ENCODE peak calls at places on chromosomes 3 and 15, in ten cellular contexts. E is GM04504; O is T-helper 17 cell; N is stimulated activated naive B cell treated with anti-CD40 and anti-IgM and Interleukin-4, amounts not matched to agents 10 μg/mL and 1 μg/mL and 100 μg/mL, for 72 hours; A is astrocyte of the cerebellum; C is neuronal stem cell; Z is IMR-90; W is NAMALWA; B is omental fat pad; T is mesenteric fat pad. R is an unnamed sample.
A peak's percentile ranks its signal among the peaks of the same experiment; 100 is the strongest.

GRCh38 chr3:186598108-186598784 is 14.6 kb upstream of the AHSG start:
- DNase-seq in E (no peak), O (no peak), N (no peak), A (peak; percentile 60), C (no peak), Z (peak; percentile 45), W (no peak), B (no peak), T (no peak), R (no peak)

GRCh38 chr3:136899622-136900158 is 37.7 kb downstream of the NCK1 start:
- DNase-seq in E (no peak), O (no peak), N (no peak), A (no peak), C (no peak), Z (peak; percentile 50), W (no peak), B (no peak), T (no peak), R (no peak)

GRCh38 chr3:139654637-139655365 is 23.0 kb downstream of the NMNAT3 start:
- DNase-seq in E (no peak), O (no peak), N (no peak), A (no peak), C (no peak), Z (no peak), W (no peak), B (no peak), T (no peak), R (no peak)

GRCh38 chr3:19264424-19264823 is 116.1 kb downstream of the KCNH8 start:
- DNase-seq in E (no peak), O (no peak), N (no peak), A (no peak), C (no peak), Z (no peak), W (no peak), B (no peak), T (no peak), R (no peak)

GRCh38 chr3:142844339-142844977 is 44.4 kb downstream of the PCOLCE2 start:
- DNase-seq in E (no peak), O (no peak), N (no peak), A (no peak), C (no peak), Z (peak; percentile 38), W (peak; percentile 80), B (no peak), T (no peak), R (peak; percentile 42)

GRCh38 chr3:54988302-54989022 is 60.6 kb upstream of the LRTM1 start:
- DNase-seq in E (peak; percentile 72), O (no peak), N (no peak), A (no peak), C (no peak), Z (peak; percentile 90), W (no peak), B (peak; percentile 27), T (no peak), R (no peak)

GRCh38 chr15:71114887-71115566 is at the start of gene THSD4:
- DNase-seq in E (no peak), O (peak; percentile 29), N (peak; percentile 42), A (no peak), C (peak; percentile 77), Z (peak; percentile 72), W (no peak), B (no peak), T (no peak), R (peak; percentile 92)

GRCh38 chr3:107855710-107856109 is 235.1 kb downstream of the CD47 start:
- DNase-seq in E (no peak), O (no peak), N (no peak), A (no peak), C (no peak), Z (peak; percentile 13), W (peak; percentile 76), B (no peak), T (no peak), R (no peak)

GRCh38 chr15:52651114-52651513 is 28.1 kb downstream of the ATOSA start:
- DNase-seq in E (no peak), O (no peak), N (no peak), A (no peak), C (no peak), Z (no peak), W (no peak), B (no peak), T (no peak), R (no peak)

GRCh38 chr3:42600958-42601675 is 631 bp downstream of the NKTR start:
- DNase-seq in E (peak; percentile 30), O (no peak), N (no peak), A (peak; percentile 20), C (no peak), Z (peak; percentile 65), W (peak; percentile 64), B (peak; percentile 28), T (peak; percentile 91), R (peak; percentile 43)

GRCh38 chr3:186331043-186331442 is 31.0 kb downstream of the DGKG start:
- DNase-seq in E (no peak), O (no peak), N (peak; percentile 34), A (no peak), C (no peak), Z (no peak), W (no peak), B (no peak), T (no peak), R (peak; percentile 52)

GRCh38 chr3:191136347-191136746 is 62.7 kb upstream of the OSTN start:
- DNase-seq in E (no peak), O (no peak), N (no peak), A (no peak), C (no peak), Z (peak; percentile 18), W (peak; percentile 55), B (no peak), T (no peak), R (peak; percentile 51)

GRCh38 chr15:101368868-101369642 is 74.0 kb upstream of the SNRPA1 start:
- DNase-seq in E (no peak), O (no peak), N (no peak), A (no peak), C (no peak), Z (no peak), W (no peak), B (no peak), T (no peak), R (no peak)

GRCh38 chr3:63980830-63981498 is 42.3 kb downstream of the PSMD6 start:
- DNase-seq in E (no peak), O (no peak), N (no peak), A (no peak), C (no peak), Z (no peak), W (no peak), B (no peak), T (no peak), R (no peak)

GRCh38 chr3:195900426-195901355 is 7.7 kb downstream of the TNK2 start:
- DNase-seq in E (peak; percentile 75), O (no peak), N (peak; percentile 57), A (no peak), C (no peak), Z (peak; percentile 54), W (no peak), B (no peak), T (no peak), R (no peak)

GRCh38 chr3:24264748-24265158 is 229.9 kb downstream of the THRB start:
- DNase-seq in E (no peak), O (no peak), N (peak; percentile 3), A (peak; percentile 33), C (no peak), Z (peak; percentile 32), W (peak; percentile 74), B (no peak), T (no peak), R (peak; percentile 54)

GRCh38 chr3:52063026-52063723 is 6.8 kb upstream of the DUSP7 start:
- DNase-seq in E (no peak), O (no peak), N (no peak), A (no peak), C (no peak), Z (no peak), W (no peak), B (no peak), T (no peak), R (no peak)

GRCh38 chr3:132669256-132669777 is 9.2 kb downstream of the UBA5 start:
- DNase-seq in E (no peak), O (no peak), N (no peak), A (no peak), C (no peak), Z (peak; percentile 13), W (no peak), B (no peak), T (no peak), R (no peak)

GRCh38 chr3:13480340-13481318 is 523 bp downstream of the HDAC11 start:
- DNase-seq in E (no peak), O (peak; percentile 38), N (no peak), A (no peak), C (no peak), Z (peak; percentile 10), W (peak; percentile 49), B (no peak), T (no peak), R (no peak)

GRCh38 chr3:188241883-188242282 is 87.9 kb downstream of the LPP start:
- DNase-seq in E (no peak), O (no peak), N (no peak), A (no peak), C (no peak), Z (no peak), W (peak; percentile 50), B (no peak), T (no peak), R (no peak)